ENCODE peak calls at places on chromosome 3, in ten cellular contexts. R is A549; K is GM13976; H is activated gamma-delta T cell treated with Interleukin-2 at 50 U/mL for 16 hours; G is progenitor cell of endocrine pancreas; C is HT1080; J is KBM-7; F is stimulated activated CD4-positive, alpha-beta T cell treated with anti-CD3 and anti-CD28 coated beads, Interleukin-2, amount 100 ng/mL, for 48 hours; M is cerebellar nuclear complex; L is left ventricle myocardium superior. U is an unnamed sample.

GRCh38 chr3:160279657-160280056 is 54.4 kb downstream of the C3orf80 start:
- DNase-seq in F (no peak), G (no peak), K (no peak), C (no peak), J (no peak), R (no peak), M (no peak), H (no peak), L (no peak), U (no peak)

GRCh38 chr3:23739536-23739935 is 66.2 kb upstream of the UBE2E1 start:
- DNase-seq in R (no peak), G (no peak), H (no peak), J (peak; percentile 77), C (peak; percentile 85), K (no peak), M (no peak), F (no peak), L (no peak), U (no peak)

GRCh38 chr3:9340450-9341009 is 22.3 kb upstream of the THUMPD3 start:
- DNase-seq in R (peak; percentile 30), F (no peak), M (no peak), C (peak; percentile 91), K (no peak), G (no peak), H (no peak), J (no peak), L (no peak), U (no peak)

GRCh38 chr3:102233881-102234280 is 200.9 kb upstream of the ZPLD1 start:
- DNase-seq in J (no peak), H (no peak), L (no peak), K (no peak), C (no peak), F (no peak), G (no peak), R (no peak), M (no peak), U (no peak)

GRCh38 chr3:147419062-147419701 is 10.0 kb downstream of the ZIC1 start:
- DNase-seq in K (peak; percentile 47), M (peak; percentile 92), F (no peak), J (no peak), C (no peak), H (no peak), R (no peak), L (no peak), G (no peak), U (no peak)

GRCh38 chr3:53581671-53582070 is 87.3 kb downstream of the CACNA1D start:
- DNase-seq in J (peak; percentile 21), F (no peak), L (no peak), G (no peak), R (no peak), M (no peak), H (no peak), C (peak; percentile 37), K (no peak), U (no peak)

GRCh38 chr3:105359098-105359762 is 7.5 kb upstream of the ALCAM start:
- DNase-seq in F (no peak), H (no peak), C (peak; percentile 80), M (no peak), L (no peak), R (no peak), J (no peak), G (no peak), K (no peak), U (no peak)

GRCh38 chr3:51580418-51580817 is 41.9 kb downstream of the RAD54L2 start:
- DNase-seq in H (no peak), K (no peak), J (no peak), M (no peak), C (no peak), F (no peak), G (no peak), R (no peak), L (no peak), U (no peak)

GRCh38 chr3:56347219-56347871 is 120.9 kb downstream of the ERC2 start:
- DNase-seq in K (peak; percentile 12), M (no peak), C (peak; percentile 52), L (no peak), F (peak; percentile 46), J (peak; percentile 54), G (peak; percentile 10), H (no peak), R (no peak), U (no peak)

U was measured in CD8-positive, alpha-beta T cell.